ENCODE peak calls at places on chromosome 1, in six cellular contexts. One of them, this sample, is unnamed.

GRCh38 chr1:33137800-33138199 is 44.0 kb downstream of the TRIM62 start:
- DNase-seq in amygdala: peak; percentile 7
- DNase-seq in hypothalamus: no peak
- DNase-seq in NCI-H510A: no peak
- DNase-seq in astrocyte of the cerebellum: no peak
- DNase-seq in mucosa of gallbladder: no peak
- DNase-seq in this sample: no peak

GRCh38 chr1:116498789-116499628 is 71.8 kb downstream of the CD58 start:
- DNase-seq in amygdala: peak; percentile 40
- DNase-seq in hypothalamus: no peak
- DNase-seq in NCI-H510A: no peak
- DNase-seq in astrocyte of the cerebellum: no peak
- DNase-seq in mucosa of gallbladder: peak; percentile 71
- DNase-seq in this sample: peak; percentile 58

GRCh38 chr1:158045639-158046038 is 52.2 kb downstream of the KIRREL1 start:
- DNase-seq in amygdala: no peak
- DNase-seq in hypothalamus: no peak
- DNase-seq in NCI-H510A: no peak
- DNase-seq in astrocyte of the cerebellum: peak; percentile 79
- DNase-seq in mucosa of gallbladder: peak; percentile 79
- DNase-seq in this sample: no peak

GRCh38 chr1:156930483-156930882 is 10.1 kb downstream of the LRRC71 start:
- DNase-seq in amygdala: no peak
- DNase-seq in hypothalamus: no peak
- DNase-seq in NCI-H510A: no peak
- DNase-seq in astrocyte of the cerebellum: no peak
- DNase-seq in mucosa of gallbladder: no peak
- DNase-seq in this sample: no peak

GRCh38 chr1:236039736-236040670 is 24.9 kb downstream of the NID1 start:
- DNase-seq in amygdala: no peak
- DNase-seq in hypothalamus: no peak
- DNase-seq in NCI-H510A: no peak
- DNase-seq in astrocyte of the cerebellum: no peak
- DNase-seq in mucosa of gallbladder: peak; percentile 36
- DNase-seq in this sample: no peak

GRCh38 chr1:61980561-61980960 is 214.1 kb upstream of the L1TD1 start:
- DNase-seq in amygdala: no peak
- DNase-seq in hypothalamus: no peak
- DNase-seq in NCI-H510A: no peak
- DNase-seq in astrocyte of the cerebellum: peak; percentile 31
- DNase-seq in mucosa of gallbladder: no peak
- DNase-seq in this sample: no peak

GRCh38 chr1:61782771-61783170 is 40.5 kb downstream of the PATJ start:
- DNase-seq in amygdala: no peak
- DNase-seq in hypothalamus: no peak
- DNase-seq in NCI-H510A: no peak
- DNase-seq in astrocyte of the cerebellum: no peak
- DNase-seq in mucosa of gallbladder: no peak
- DNase-seq in this sample: no peak

GRCh38 chr1:7509593-7509992 is 261.5 kb upstream of the VAMP3 start:
- DNase-seq in amygdala: no peak
- DNase-seq in hypothalamus: no peak
- DNase-seq in NCI-H510A: no peak
- DNase-seq in astrocyte of the cerebellum: no peak
- DNase-seq in mucosa of gallbladder: no peak
- DNase-seq in this sample: no peak

GRCh38 chr1:208185801-208186201 is 58.4 kb downstream of the PLXNA2 start:
- DNase-seq in amygdala: no peak
- DNase-seq in hypothalamus: no peak
- DNase-seq in NCI-H510A: no peak
- DNase-seq in astrocyte of the cerebellum: no peak
- DNase-seq in mucosa of gallbladder: no peak
- DNase-seq in this sample: no peak

GRCh38 chr1:84621553-84621952 is 47.3 kb upstream of the CTBS start:
- DNase-seq in amygdala: no peak
- DNase-seq in hypothalamus: no peak
- DNase-seq in NCI-H510A: no peak
- DNase-seq in astrocyte of the cerebellum: no peak
- DNase-seq in mucosa of gallbladder: no peak
- DNase-seq in this sample: no peak

GRCh38 chr1:27744556-27744955 is 18.8 kb downstream of the FAM76A start:
- DNase-seq in amygdala: no peak
- DNase-seq in hypothalamus: no peak
- DNase-seq in NCI-H510A: no peak
- DNase-seq in astrocyte of the cerebellum: no peak
- DNase-seq in mucosa of gallbladder: no peak
- DNase-seq in this sample: no peak

GRCh38 chr1:243917863-243918565 is 68.0 kb upstream of the AKT3 start:
- DNase-seq in amygdala: no peak
- DNase-seq in hypothalamus: no peak
- DNase-seq in NCI-H510A: no peak
- DNase-seq in astrocyte of the cerebellum: no peak
- DNase-seq in mucosa of gallbladder: no peak
- DNase-seq in this sample: no peak

GRCh38 chr1:231807498-231807897 is 180.9 kb downstream of the DISC1 start:
- DNase-seq in amygdala: no peak
- DNase-seq in hypothalamus: no peak
- DNase-seq in NCI-H510A: no peak
- DNase-seq in astrocyte of the cerebellum: no peak
- DNase-seq in mucosa of gallbladder: no peak
- DNase-seq in this sample: no peak

GRCh38 chr1:223714849-223715709 is 2.7 kb downstream of the CAPN2 start:
- DNase-seq in amygdala: no peak
- DNase-seq in hypothalamus: no peak
- DNase-seq in NCI-H510A: peak; percentile 32
- DNase-seq in astrocyte of the cerebellum: no peak
- DNase-seq in mucosa of gallbladder: peak; percentile 52
- DNase-seq in this sample: no peak